ENCODE peak calls at places on chromosomes 1 and 21, in five cellular contexts. I, W, V, F and K are unnamed samples.

GRCh38 chr1:180577361-180577760 is 18.6 kb downstream of the OVAAL start:
- DNase-seq in V (no peak), W (no peak), F (no peak), I (no peak), K (no peak)

GRCh38 chr1:159214149-159214760 is 9.6 kb downstream of the ACKR1 start:
- DNase-seq in F (no peak), V (no peak), W (no peak), I (peak), K (peak)

GRCh38 chr1:101344745-101345144 is 107.9 kb downstream of the S1PR1 start:
- DNase-seq in F (no peak), W (no peak), I (no peak), V (no peak), K (no peak)

GRCh38 chr1:2132222-2133038 is 62.1 kb downstream of the FAAP20 start:
- DNase-seq in V (no peak), I (peak), F (no peak), W (peak), K (peak)

GRCh38 chr1:165988275-165988674 is 160.9 kb downstream of the UCK2 start:
- DNase-seq in I (no peak), V (no peak), F (no peak), W (no peak), K (no peak)

GRCh38 chr1:45340816-45341215 is 576 bp upstream of the MUTYH start:
- DNase-seq in W (no peak), F (no peak), I (no peak), V (no peak), K (no peak)

GRCh38 chr1:160774886-160775719 is 20.9 kb upstream of the LY9 start:
- DNase-seq in F (no peak), I (no peak), V (no peak), W (no peak), K (no peak)

GRCh38 chr1:23743287-23744052 is at the start of gene ELOA:
- DNase-seq in V (no peak), I (peak), F (peak), W (peak), K (peak)

GRCh38 chr1:6961905-6962304 is 176.7 kb downstream of the CAMTA1 start:
- DNase-seq in I (no peak), F (no peak), W (no peak), V (no peak), K (no peak)
- H3K4me3 ChIP-seq in I (no peak), F (peak), W (no peak), V (no peak), K (no peak)

GRCh38 chr21:45947716-45948255 is 33.8 kb upstream of the COL6A1 start:
- DNase-seq in F (no peak), W (no peak), I (no peak), V (no peak), K (no peak)
- TF ChIP-seq CTCF in F (no peak), W (no peak), I (no peak), V (no peak), K (no peak)

DNA sequence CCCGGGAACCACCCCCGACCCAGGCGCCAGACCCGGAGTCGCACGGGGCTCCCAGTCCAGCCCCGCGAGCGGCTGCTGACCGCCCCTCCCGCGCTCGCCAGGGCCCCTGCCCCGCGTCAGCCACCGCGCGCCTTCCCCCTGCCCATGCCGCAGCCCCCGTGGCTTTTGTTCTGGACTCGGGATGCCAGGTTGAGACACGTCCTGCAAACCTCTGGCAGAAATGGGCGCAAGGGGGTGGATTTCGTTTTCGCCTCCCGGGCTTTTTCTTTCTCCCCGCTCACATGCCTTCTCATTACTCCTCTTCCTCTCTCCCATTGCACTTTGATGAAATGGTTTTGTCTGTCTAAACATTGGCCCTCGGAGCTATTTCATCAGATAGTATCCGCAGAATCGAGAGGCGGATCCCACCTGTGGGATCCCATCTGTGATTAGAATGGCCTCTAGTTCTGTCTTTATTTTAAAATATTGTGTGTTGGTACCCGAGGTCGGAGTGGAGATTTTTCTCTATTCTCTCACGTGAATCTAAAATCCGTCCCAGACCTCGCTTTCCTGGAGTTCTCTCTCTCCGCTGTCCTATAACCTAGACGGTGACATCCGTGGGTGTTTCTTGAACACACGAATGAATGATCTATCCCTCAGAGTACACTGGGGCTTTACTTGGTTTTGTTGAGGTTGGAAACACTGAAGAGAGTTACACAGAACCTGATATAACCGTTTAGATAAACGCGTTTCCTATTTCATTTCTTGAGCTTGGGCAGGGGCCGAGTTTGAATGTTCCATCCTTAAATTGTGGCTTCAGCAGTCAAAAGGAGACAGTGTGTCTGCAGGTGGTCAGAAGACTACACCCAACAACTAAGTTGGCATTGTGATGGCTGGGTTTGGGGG is 1.9 kb downstream of the EDARADD start:
- DNase-seq in W (no peak), I (no peak), F (no peak), V (no peak), K (no peak)
- H3K4me3 ChIP-seq in W (no peak), I (peak), F (peak), V (peak), K (no peak)

GRCh38 chr1:100267284-100267683 is 1.3 kb downstream of the RTCA start:
- DNase-seq in V (no peak), F (no peak), W (no peak), I (no peak), K (no peak)
- TF ChIP-seq CTCF in V (no peak), F (no peak), W (no peak), I (no peak), K (no peak)

GRCh38 chr1:114219247-114219872 is 65.7 kb upstream of the SYT6 start:
- DNase-seq in F (no peak), I (no peak), V (no peak), W (no peak), K (peak)
- H3K4me3 ChIP-seq in F (peak), I (peak), V (peak), W (no peak), K (no peak)

GRCh38 chr1:94236021-94236491 is 1.3 kb downstream of the ARHGAP29 start:
- DNase-seq in I (no peak), F (no peak), W (no peak), V (no peak), K (no peak)

GRCh38 chr1:94236630-94237290 is 624 bp downstream of the ARHGAP29 start:
- DNase-seq in V (no peak), F (peak), W (peak), I (no peak), K (peak)

GRCh38 chr1:94239796-94240195 is 2.4 kb upstream of the ARHGAP29 start:
- DNase-seq in V (no peak), W (no peak), F (no peak), I (peak), K (peak)

GRCh38 chr1:94235189-94236020 is 2.0 kb downstream of the ARHGAP29 start:
- DNase-seq in F (no peak), W (no peak), I (no peak), V (no peak), K (no peak)

GRCh38 chr1:94237291-94238226 is at the start of gene ARHGAP29:
- DNase-seq in F (peak), I (peak), W (peak), V (no peak), K (peak)
- TF ChIP-seq CTCF in F (peak), I (no peak), W (no peak), V (no peak), K (no peak)

DNA sequence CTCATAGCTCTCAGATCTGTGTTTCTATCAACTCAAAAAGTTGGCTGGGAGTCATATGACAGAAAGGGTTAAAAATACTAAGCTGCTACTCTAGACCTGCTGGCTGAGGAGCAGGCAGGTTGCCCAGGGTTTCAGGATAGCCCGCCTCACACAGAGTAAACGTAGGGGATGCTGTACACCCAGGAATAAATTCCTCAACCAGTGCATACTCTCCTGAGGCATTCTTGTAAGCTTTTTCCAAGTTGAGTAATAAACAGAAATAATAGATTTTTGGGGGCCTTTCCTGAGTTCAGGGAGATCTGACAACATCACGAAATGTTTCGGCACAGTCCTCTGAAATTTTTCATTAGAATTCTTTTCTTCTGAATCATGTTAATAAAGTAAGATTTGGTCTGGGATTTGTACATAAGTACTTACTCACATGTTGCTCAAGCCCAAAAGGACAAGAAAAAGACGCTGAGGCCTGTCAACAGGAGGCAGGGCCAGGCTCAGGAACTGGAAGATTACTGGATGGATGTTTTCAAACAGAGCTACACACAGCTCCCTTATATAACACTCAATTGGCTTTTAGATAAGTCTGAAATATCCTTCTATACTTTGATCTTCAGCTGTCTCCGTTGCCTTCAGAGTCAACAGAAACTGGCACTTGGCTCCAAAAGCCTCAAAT is 41.0 kb downstream of the TGFBR3 start:
- DNase-seq in I (peak), F (peak), W (no peak), V (peak), K (peak)
- H3K4me3 ChIP-seq in I (no peak), F (no peak), W (no peak), V (no peak), K (no peak)

GRCh38 chr1:91997607-91998195 is 32.1 kb upstream of the EPHX4 start:
- DNase-seq in W (no peak), F (no peak), I (peak), V (peak), K (peak)
- TF ChIP-seq CTCF in W (no peak), F (peak), I (peak), V (peak), K (peak)

DNA sequence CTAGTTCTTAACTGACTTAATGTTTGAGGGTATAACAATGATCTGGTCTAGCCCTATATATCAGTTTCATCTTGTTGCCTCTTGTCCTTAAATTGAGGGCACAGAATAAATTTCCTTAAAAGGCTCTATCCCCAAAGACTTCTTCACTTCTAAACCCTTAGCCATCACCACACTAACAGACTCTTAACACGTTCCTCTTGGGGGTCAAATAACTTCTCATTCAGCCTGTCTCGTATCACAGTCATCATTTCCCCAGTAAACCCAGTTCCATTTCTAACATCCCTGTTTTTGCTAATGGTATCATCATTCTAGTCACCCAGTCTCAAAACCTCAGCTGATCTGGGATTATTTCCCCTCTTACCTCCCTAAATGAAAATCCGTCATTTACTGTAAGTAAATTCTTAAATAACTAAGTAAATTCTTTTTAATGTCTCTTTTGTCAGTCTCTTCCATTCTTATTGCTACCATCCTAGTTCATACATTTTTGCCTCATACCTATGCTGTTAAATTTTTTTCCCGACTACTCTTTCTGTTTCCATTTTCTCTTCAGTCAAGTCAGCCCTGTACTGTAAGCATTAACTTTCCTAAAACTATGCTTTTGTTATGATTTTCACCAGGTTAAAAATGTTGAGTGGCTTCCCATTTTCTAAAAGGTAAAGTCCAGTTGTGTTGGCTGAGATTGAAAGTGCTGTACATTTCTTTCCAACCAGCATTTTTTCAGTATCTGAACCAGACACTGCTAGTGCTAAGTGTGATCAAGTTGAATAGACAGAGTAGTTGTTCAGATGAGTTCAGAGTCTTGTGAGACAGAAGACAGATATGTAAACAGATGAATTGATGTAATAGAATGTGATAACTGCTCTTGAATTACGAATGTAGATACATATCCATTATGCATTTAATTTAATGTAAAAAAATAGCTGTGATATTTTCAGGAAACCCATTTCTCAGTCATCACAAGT is 6.9 kb downstream of the CTTNBP2NL start:
- DNase-seq in F (no peak), W (no peak), V (no peak), I (peak), K (peak)
- H3K4me3 ChIP-seq in F (no peak), W (no peak), V (no peak), I (no peak), K (no peak)